ENCODE peak calls at places on chromosomes 12 and 14, in four cellular contexts. L is AG09309, F is astrocyte of the spinal cord, B is chondrocyte. J is an unnamed sample.

GRCh38 chr14:35814371-35815005 is 5.4 kb upstream of the RALGAPA1 start:
- DNase-seq in L (no peak), F (peak; percentile 49), B (no peak), J (peak; percentile 57)

GRCh38 chr12:116137318-116137717 is 140.2 kb downstream of the MED13L start:
- DNase-seq in B (no peak), F (no peak), L (no peak), J (no peak)

GRCh38 chr12:127282786-127283565 is 984.0 kb upstream of the TMEM132C start:
- DNase-seq in B (no peak), L (no peak), F (no peak), J (no peak)

GRCh38 chr14:54637829-54638446 is 71.0 kb downstream of the SAMD4A start:
- DNase-seq in L (no peak), B (no peak), F (peak; percentile 51), J (peak; percentile 75)

GRCh38 chr12:132205271-132206092 is 61.2 kb downstream of the NOC4L start:
- DNase-seq in F (no peak), L (no peak), B (no peak), J (no peak)

GRCh38 chr12:113190761-113191160 is 5.2 kb downstream of the RITA1 start:
- DNase-seq in B (no peak), F (peak; percentile 16), L (no peak), J (peak; percentile 60)

GRCh38 chr12:26226629-26227375 is 31.4 kb downstream of the SSPN start:
- DNase-seq in B (no peak), F (peak; percentile 31), L (no peak), J (no peak)

GRCh38 chr14:85273952-85274351 is 256.0 kb upstream of the FLRT2 start:
- DNase-seq in B (no peak), L (no peak), F (no peak), J (no peak)

GRCh38 chr14:47269788-47270492 is 405.5 kb downstream of the MDGA2 start:
- DNase-seq in L (no peak), F (peak; percentile 70), B (no peak), J (peak; percentile 1)

GRCh38 chr14:100539766-100540140 is 47.5 kb downstream of the BEGAIN start:
- DNase-seq in B (peak; percentile 69), F (no peak), L (no peak), J (no peak)

GRCh38 chr14:100539319-100539645 is 47.9 kb downstream of the BEGAIN start:
- DNase-seq in F (no peak), L (no peak), B (no peak), J (no peak)

GRCh38 chr14:100540926-100541620 is 46.1 kb downstream of the BEGAIN start:
- DNase-seq in F (no peak), B (peak; percentile 85), L (no peak), J (no peak)

GRCh38 chr14:100541621-100542560 is 45.3 kb downstream of the BEGAIN start:
- DNase-seq in F (no peak), L (no peak), B (no peak), J (no peak)

DNA sequence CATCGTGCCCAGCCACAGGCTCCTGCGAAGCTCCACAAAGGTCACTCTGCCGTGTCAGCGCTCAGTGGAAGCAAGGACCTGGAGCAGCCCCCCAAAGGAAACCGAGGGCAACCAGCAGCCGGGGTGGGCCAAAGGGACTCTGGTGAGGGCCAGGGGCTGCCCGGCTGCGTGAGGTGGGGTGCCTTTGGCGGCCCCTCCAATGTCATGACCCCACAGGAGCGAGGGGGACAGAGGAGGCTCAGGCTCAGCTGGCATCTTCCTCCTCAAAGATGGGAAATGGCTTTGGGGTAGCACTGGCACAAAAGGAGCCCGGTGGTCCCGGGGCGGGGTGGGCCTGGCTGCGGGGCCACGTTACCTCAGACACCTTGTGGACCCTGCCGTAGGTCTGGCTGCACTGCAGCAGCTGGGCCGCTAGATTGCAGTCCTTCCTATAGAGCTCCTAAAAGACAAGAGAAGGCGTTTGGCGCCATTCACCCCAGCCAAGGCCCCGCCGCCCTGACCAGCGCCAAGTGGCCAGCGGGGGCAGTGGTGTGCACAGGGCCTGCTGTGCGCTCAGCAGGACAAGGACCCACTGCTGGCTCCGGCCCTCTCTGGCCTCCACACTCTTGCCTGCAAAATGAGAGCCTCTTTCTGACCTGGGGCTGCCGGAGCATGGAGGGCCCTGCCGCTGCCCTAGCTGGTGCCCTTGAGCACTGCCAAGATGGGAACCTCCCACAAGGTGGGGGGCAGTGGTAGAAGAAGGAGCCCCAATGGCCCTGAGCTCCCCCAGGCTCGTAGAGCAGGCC is 46.9 kb downstream of the BEGAIN start:
- DNase-seq in B (peak; percentile 82), F (no peak), L (no peak), J (no peak)
- TF ChIP-seq CTCF in B (peak; percentile 57), F (peak; percentile 33), L (peak; percentile 23), J (peak; percentile 37)

GRCh38 chr12:65908147-65908546 is 83.9 kb downstream of the HMGA2 start:
- DNase-seq in L (no peak), B (no peak), F (no peak), J (no peak)
- TF ChIP-seq CTCF in L (no peak), B (no peak), F (no peak), J (no peak)

GRCh38 chr12:62290804-62291203 is 30.6 kb downstream of the USP15 start:
- DNase-seq in L (no peak), B (no peak), F (no peak), J (no peak)
- TF ChIP-seq CTCF in L (no peak), B (no peak), F (no peak), J (no peak)

GRCh38 chr12:57229041-57229633 is 374 bp upstream of the SHMT2 start:
- DNase-seq in L (no peak), F (peak; percentile 13), B (no peak), J (peak; percentile 13)
- TF ChIP-seq CTCF in L (no peak), F (no peak), B (peak; percentile 42), J (peak; percentile 3)

DNA sequence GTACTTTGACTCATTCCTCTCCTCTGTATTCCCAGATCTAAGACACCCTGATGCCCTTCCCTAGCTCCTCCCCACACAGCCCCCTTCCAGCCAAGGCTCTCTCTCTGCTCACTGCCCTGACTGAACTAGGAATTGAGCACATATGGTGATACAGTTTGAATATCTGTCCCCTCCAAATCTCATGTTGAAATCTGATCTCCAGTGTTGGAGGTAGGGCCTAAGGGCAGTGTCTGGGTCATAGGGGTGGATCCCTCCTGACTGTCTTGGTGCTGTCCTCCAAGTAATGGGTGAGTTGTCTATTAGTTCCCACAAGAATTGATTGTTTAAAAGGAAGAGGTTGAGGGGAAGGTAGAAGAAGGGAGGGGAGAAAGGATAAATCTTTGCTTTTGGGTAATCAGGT is 17.4 kb downstream of the CMKLR1 start:
- DNase-seq in L (no peak), B (no peak), F (no peak), J (no peak)
- TF ChIP-seq CTCF in L (no peak), B (no peak), F (no peak), J (no peak)

GRCh38 chr12:93836616-93837260 is 159.6 kb downstream of the CRADD start:
- DNase-seq in B (no peak), L (no peak), F (no peak), J (no peak)

GRCh38 chr12:93838180-93838579 is 161.0 kb downstream of the CRADD start:
- DNase-seq in F (no peak), B (no peak), L (no peak), J (no peak)

GRCh38 chr12:93833946-93834345 is 156.8 kb downstream of the CRADD start:
- DNase-seq in B (no peak), F (no peak), L (no peak), J (no peak)

GRCh38 chr12:93841671-93842070 is 164.5 kb downstream of the CRADD start:
- DNase-seq in B (no peak), F (no peak), L (no peak), J (no peak)

GRCh38 chr12:93839076-93839475 is 161.9 kb downstream of the CRADD start:
- DNase-seq in B (no peak), F (no peak), L (no peak), J (no peak)
- TF ChIP-seq CTCF in B (peak; percentile 38), F (no peak), L (no peak), J (no peak)

GRCh38 chr14:76077340-76077739 is 74.4 kb upstream of the GPATCH2L start:
- DNase-seq in F (no peak), B (no peak), L (no peak), J (no peak)
- TF ChIP-seq CTCF in F (no peak), B (no peak), L (no peak), J (no peak)

J was measured in fibroblast of villous mesenchyme.